ENCODE peak calls at places on chromosomes 3 and 15, in nine cellular contexts. S is CD4-positive, alpha-beta T cell; N is SHP77; P is sigmoid colon; L is fibroblast of lung; D is HS-27A; A is breast epithelium; V is DMS 273 treated with DMSO at 0.1 percent for 48 hours; Q is cerebellum. M is an unnamed sample.

GRCh38 chr15:68209272-68209671 is 4.1 kb upstream of the CALML4 start:
- DNase-seq in S (no peak), N (no peak), P (peak; percentile 63), L (no peak), D (no peak), A (no peak), V (no peak), Q (no peak), M (no peak)

GRCh38 chr3:148992027-148992634 is 791 bp downstream of the GYG1 start:
- DNase-seq in S (peak; percentile 9), N (peak; percentile 58), P (peak; percentile 79), L (peak; percentile 34), D (no peak), A (peak; percentile 28), V (no peak), Q (peak; percentile 33), M (peak; percentile 33)

GRCh38 chr15:44034933-44035624 is 160.0 kb downstream of the FRMD5 start:
- DNase-seq in S (no peak), N (no peak), P (no peak), L (peak; percentile 52), D (peak; percentile 47), A (no peak), V (no peak), Q (peak; percentile 48), M (peak; percentile 82)

GRCh38 chr15:89378699-89379422 is 44.2 kb upstream of the POLG start:
- DNase-seq in S (no peak), N (no peak), P (no peak), L (no peak), D (no peak), A (no peak), V (no peak), Q (no peak), M (no peak)

GRCh38 chr15:77831989-77832388 is 199.3 kb upstream of the LINGO1 start:
- DNase-seq in S (no peak), N (no peak), P (peak; percentile 38), L (peak; percentile 7), D (no peak), A (no peak), V (peak; percentile 55), Q (no peak), M (no peak)

GRCh38 chr3:179956416-179956830 is 80.3 kb downstream of the PEX5L start:
- DNase-seq in S (no peak), N (peak; percentile 30), P (no peak), L (no peak), D (no peak), A (no peak), V (no peak), Q (no peak), M (peak; percentile 12)

GRCh38 chr3:49602877-49603411 is 48.7 kb downstream of the BSN start:
- DNase-seq in S (peak; percentile 33), N (no peak), P (peak; percentile 32), L (no peak), D (no peak), A (no peak), V (no peak), Q (peak; percentile 59), M (no peak)

GRCh38 chr15:72112111-72112510 is 5.8 kb downstream of the MYO9A start:
- DNase-seq in S (no peak), N (no peak), P (no peak), L (peak; percentile 62), D (no peak), A (no peak), V (no peak), Q (no peak), M (no peak)